ENCODE peak calls at places on chromosome 22, in eight cellular contexts. Q is stimulated activated CD4-positive, alpha-beta T cell treated with anti-CD3 and anti-CD28 coated beads, Interleukin-2, amount 100 ng/mL, for 48 hours; Y is foreskin fibroblast; W is prostate gland; R is CD4-positive, alpha-beta memory T cell; I is NCI-H2171 treated with DMSO at 0.1 percent for 48 hours; D is substantia nigra; P is KBM-7. X is an unnamed sample.

GRCh38 chr22:23837496-23837859 is 1.3 kb downstream of the DERL3 start:
- DNase-seq in Q (no peak), Y (no peak), W (no peak), R (no peak), I (no peak), D (no peak), P (no peak), X (no peak)

GRCh38 chr22:30575011-30575671 is 676 bp upstream of the GAL3ST1 start:
- DNase-seq in Q (no peak), Y (peak), W (no peak), R (no peak), I (peak), D (peak), P (no peak), X (no peak)

GRCh38 chr22:29351042-29351441 is 35.5 kb upstream of the RASL10A start:
- DNase-seq in Q (no peak), Y (no peak), W (no peak), R (no peak), I (no peak), D (no peak), P (no peak), X (no peak)

GRCh38 chr22:44601725-44602124 is 100.3 kb upstream of the PRR5 start:
- DNase-seq in Q (no peak), Y (no peak), W (no peak), R (no peak), I (no peak), D (no peak), P (no peak), X (no peak)

GRCh38 chr22:41401781-41402648 is 20.3 kb downstream of the TEF start:
- DNase-seq in Q (no peak), Y (peak), W (peak), R (no peak), I (peak), D (peak), P (no peak), X (no peak)

GRCh38 chr22:24006207-24006913 is 1.1 kb upstream of the GSTT4 start:
- DNase-seq in Q (no peak), Y (no peak), W (no peak), R (no peak), I (no peak), D (no peak), P (no peak), X (no peak)

GRCh38 chr22:31615940-31616314 is 46.1 kb downstream of the PISD start:
- DNase-seq in Q (no peak), Y (no peak), W (no peak), R (no peak), I (no peak), D (no peak), P (no peak), X (no peak)

GRCh38 chr22:24053481-24054226 is 42.5 kb downstream of the CABIN1 start:
- DNase-seq in Q (no peak), Y (no peak), W (no peak), R (no peak), I (no peak), D (no peak), P (no peak), X (no peak)

GRCh38 chr22:19720999-19721485 is 2.3 kb upstream of the GP1BB start:
- DNase-seq in Q (no peak), Y (no peak), W (no peak), R (no peak), I (no peak), D (no peak), P (no peak), X (no peak)